ENCODE peak calls at places on chromosome 22, in four cellular contexts. X is tibial nerve, P is A549, I is heart left ventricle. D is an unnamed sample.

GRCh38 chr22:19800761-19801244 is 40.2 kb downstream of the TBX1 start:
- DNase-seq in X (no peak), P (no peak), I (no peak), D (peak; percentile 82)

GRCh38 chr22:20167643-20168322 is 16.9 kb upstream of the CCDC188 start:
- DNase-seq in X (no peak), P (no peak), I (no peak), D (no peak)

GRCh38 chr22:42437488-42438292 is 5.5 kb upstream of the NFAM1 start:
- DNase-seq in X (peak; percentile 49), P (peak; percentile 58), I (peak; percentile 78), D (peak; percentile 93)

GRCh38 chr22:19688301-19689290 is 25.7 kb upstream of the SEPTIN5 start:
- DNase-seq in X (no peak), P (no peak), I (no peak), D (peak; percentile 39)

GRCh38 chr22:39146256-39147101 is 6.0 kb downstream of the CBX7 start:
- DNase-seq in X (peak; percentile 12), P (no peak), I (no peak), D (peak; percentile 38)

GRCh38 chr22:41917906-41918791 is 3.3 kb upstream of the SHISA8 start:
- DNase-seq in X (no peak), P (no peak), I (peak; percentile 81), D (no peak)

GRCh38 chr22:25700996-25701815 is 40.8 kb upstream of the MYO18B start:
- DNase-seq in X (no peak), P (no peak), I (peak; percentile 80), D (no peak)

GRCh38 chr22:41524809-41525449 is 19.3 kb downstream of the POLR3H start:
- DNase-seq in X (no peak), P (no peak), I (no peak), D (peak; percentile 72)

GRCh38 chr22:23822101-23822671 is 16.6 kb downstream of the DERL3 start:
- DNase-seq in X (no peak), P (no peak), I (no peak), D (no peak)
- H3K4me3 ChIP-seq in X (no peak overlapping the region), P (no peak overlapping the region), I (no peak overlapping the region), D (no peak overlapping the region)

GRCh38 chr22:44425356-44425755 is 72.7 kb downstream of the RTL6 start:
- DNase-seq in X (no peak), P (no peak), I (no peak), D (no peak)
- TF ChIP-seq CTCF in X (no peak), P (no peak), I (no peak), D (no peak)

GRCh38 chr22:17922925-17923898 is 101.1 kb downstream of the MICAL3 start:
- DNase-seq in X (no peak), P (no peak), I (no peak), D (no peak)
- H3K4me3 ChIP-seq in X (no peak overlapping the region), P (no peak overlapping the region), I (no peak overlapping the region), D (no peak overlapping the region)

GRCh38 chr22:32680277-32680676 is 121.2 kb upstream of the TIMP3 start:
- DNase-seq in X (no peak), P (no peak), I (no peak), D (no peak)

GRCh38 chr22:32672542-32672941 is 129.0 kb upstream of the TIMP3 start:
- DNase-seq in X (no peak), P (no peak), I (no peak), D (no peak)

GRCh38 chr22:32677876-32678275 is 123.6 kb upstream of the TIMP3 start:
- DNase-seq in X (no peak), P (no peak), I (no peak), D (no peak)

GRCh38 chr22:32676196-32676595 is 125.3 kb upstream of the TIMP3 start:
- DNase-seq in X (no peak), P (no peak), I (no peak), D (no peak)

GRCh38 chr22:32674925-32675825 is 126.3 kb upstream of the TIMP3 start:
- DNase-seq in X (no peak), P (no peak), I (peak; percentile 55), D (no peak)
- TF ChIP-seq CTCF in X (no peak), P (no peak), I (no peak), D (no peak)

DNA sequence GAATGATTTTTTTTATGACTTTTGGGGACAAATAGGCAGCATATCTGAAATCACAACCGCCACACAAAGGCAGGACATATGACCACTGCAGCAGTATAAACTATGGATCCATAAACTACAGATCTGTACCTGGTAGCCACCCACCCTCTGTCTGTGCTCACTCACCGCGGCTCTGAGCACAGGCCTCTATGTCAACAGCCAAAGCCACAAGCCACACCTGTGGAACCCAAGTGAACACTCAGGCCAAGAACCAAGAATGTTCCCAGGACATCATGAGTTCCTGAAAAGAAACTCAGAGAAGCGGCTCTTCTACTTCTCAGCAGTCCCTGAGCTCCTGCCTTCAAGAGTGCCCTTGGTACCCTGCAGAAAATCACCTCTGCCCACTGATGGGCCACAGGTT is 22.4 kb downstream of the PISD start:
- DNase-seq in X (no peak), P (no peak), I (no peak), D (no peak)
- H3K4me3 ChIP-seq in X (no peak overlapping the region), P (no peak overlapping the region), I (no peak overlapping the region), D (no peak overlapping the region)

GRCh38 chr22:48698618-48699017 is 1129.1 kb downstream of the BRD1 start:
- DNase-seq in X (no peak), P (no peak), I (no peak), D (no peak)
- TF ChIP-seq CTCF in X (no peak), P (no peak), I (no peak), D (no peak)

GRCh38 chr22:45934659-45935341 is 42.2 kb downstream of the WNT7B start:
- DNase-seq in X (no peak), P (peak; percentile 85), I (no peak), D (no peak)
- H3K4me3 ChIP-seq in X (no peak overlapping the region), P (peak overlapping the region; percentile 34), I (no peak overlapping the region), D (no peak overlapping the region)

GRCh38 chr22:37043828-37044538 is 7.6 kb upstream of the KCTD17 start:
- DNase-seq in X (no peak), P (peak; percentile 86), I (peak; percentile 69), D (peak; percentile 77)

GRCh38 chr22:37048133-37048532 is 3.4 kb upstream of the KCTD17 start:
- DNase-seq in X (no peak), P (no peak), I (no peak), D (peak; percentile 49)

GRCh38 chr22:37044634-37045625 is 6.6 kb upstream of the KCTD17 start:
- DNase-seq in X (no peak), P (no peak), I (no peak), D (no peak)

GRCh38 chr22:37046589-37046988 is 5.0 kb upstream of the KCTD17 start:
- DNase-seq in X (no peak), P (no peak), I (no peak), D (no peak)

GRCh38 chr22:37045958-37046357 is 5.6 kb upstream of the KCTD17 start:
- DNase-seq in X (no peak), P (peak; percentile 32), I (no peak), D (peak; percentile 62)
- TF ChIP-seq CTCF in X (no peak), P (peak; percentile 46), I (no peak), D (peak; percentile 86)

DNA sequence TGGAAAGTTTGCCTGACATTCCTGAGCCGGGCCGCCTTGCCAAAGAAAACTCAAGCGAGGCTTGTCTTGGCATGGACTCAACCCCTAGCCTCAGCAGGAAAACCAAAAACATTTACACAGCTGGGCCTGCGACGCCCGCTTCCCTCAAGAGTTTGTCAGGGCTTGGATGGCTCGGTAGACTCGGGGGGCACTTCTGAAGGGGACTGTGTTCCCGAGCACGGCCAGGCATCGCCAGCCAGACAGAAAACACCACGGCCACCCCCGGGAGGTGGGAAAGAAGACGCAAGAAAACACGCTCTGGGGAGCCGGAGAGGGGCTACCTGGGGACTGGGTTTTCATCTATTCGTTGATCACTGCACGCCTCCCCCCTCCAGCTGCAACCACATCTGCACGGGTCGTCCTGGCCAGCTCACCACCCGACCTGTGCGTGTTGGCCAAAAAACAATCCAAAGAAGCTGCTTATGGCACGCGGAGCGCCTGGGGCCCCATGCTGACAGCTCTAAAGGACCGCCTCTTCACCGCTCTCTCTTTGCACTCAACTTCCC is 380.7 kb downstream of the MN1 start:
- DNase-seq in X (peak; percentile 82), P (no peak), I (peak; percentile 91), D (no peak)
- H3K4me3 ChIP-seq in X (peak overlapping the region; percentile 2), P (no peak overlapping the region), I (no peak overlapping the region), D (no peak overlapping the region)

D was measured in endodermal cell.